ENCODE peak calls at places on chromosomes 12 and 14, in seven cellular contexts. Z is gastrocnemius medialis, W is Peyer's patch, H is tibial nerve, C is prostate gland, N is esophagus squamous epithelium, V is transverse colon. O is an unnamed sample.
A peak's percentile ranks its signal among the peaks of the same experiment; 100 is the strongest.

GRCh38 chr12:111209779-111210178 is 159.1 kb downstream of the PHETA1 start:
- DNase-seq in Z (no peak), W (no peak), H (no peak), C (no peak), N (no peak), V (no peak), O (no peak)

GRCh38 chr14:77200406-77200985 is 18.9 kb downstream of the TMEM63C start:
- DNase-seq in Z (no peak), W (no peak), H (no peak), C (no peak), N (no peak), V (no peak), O (no peak)

GRCh38 chr12:106093246-106093645 is 45.5 kb downstream of the NUAK1 start:
- DNase-seq in Z (no peak), W (no peak), H (no peak), C (no peak), N (no peak), V (no peak), O (no peak)

GRCh38 chr14:35883677-35884293 is 57.6 kb downstream of the BRMS1L start:
- DNase-seq in Z (no peak), W (no peak), H (peak; percentile 34), C (no peak), N (no peak), V (peak; percentile 29), O (peak; percentile 37)

GRCh38 chr12:76199808-76200207 is 115.3 kb upstream of the NAP1L1 start:
- DNase-seq in Z (no peak), W (no peak), H (no peak), C (no peak), N (no peak), V (no peak), O (peak; percentile 6)

GRCh38 chr12:54935235-54935951 is 49.2 kb downstream of the TESPA1 start:
- DNase-seq in Z (no peak), W (no peak), H (no peak), C (peak; percentile 42), N (no peak), V (no peak), O (no peak)

GRCh38 chr12:94309348-94309747 is 150.3 kb downstream of the CEP83 start:
- DNase-seq in Z (no peak), W (no peak), H (no peak), C (no peak), N (no peak), V (no peak), O (no peak)

GRCh38 chr14:101017806-101018560 is 114.5 kb upstream of the RTL1 start:
- DNase-seq in Z (no peak), W (no peak), H (no peak), C (no peak), N (no peak), V (peak; percentile 1), O (peak; percentile 4)

GRCh38 chr12:89833337-89834252 is 125.0 kb upstream of the ATP2B1 start:
- DNase-seq in Z (no peak), W (no peak), H (no peak), C (no peak), N (no peak), V (no peak), O (no peak)

DNA sequence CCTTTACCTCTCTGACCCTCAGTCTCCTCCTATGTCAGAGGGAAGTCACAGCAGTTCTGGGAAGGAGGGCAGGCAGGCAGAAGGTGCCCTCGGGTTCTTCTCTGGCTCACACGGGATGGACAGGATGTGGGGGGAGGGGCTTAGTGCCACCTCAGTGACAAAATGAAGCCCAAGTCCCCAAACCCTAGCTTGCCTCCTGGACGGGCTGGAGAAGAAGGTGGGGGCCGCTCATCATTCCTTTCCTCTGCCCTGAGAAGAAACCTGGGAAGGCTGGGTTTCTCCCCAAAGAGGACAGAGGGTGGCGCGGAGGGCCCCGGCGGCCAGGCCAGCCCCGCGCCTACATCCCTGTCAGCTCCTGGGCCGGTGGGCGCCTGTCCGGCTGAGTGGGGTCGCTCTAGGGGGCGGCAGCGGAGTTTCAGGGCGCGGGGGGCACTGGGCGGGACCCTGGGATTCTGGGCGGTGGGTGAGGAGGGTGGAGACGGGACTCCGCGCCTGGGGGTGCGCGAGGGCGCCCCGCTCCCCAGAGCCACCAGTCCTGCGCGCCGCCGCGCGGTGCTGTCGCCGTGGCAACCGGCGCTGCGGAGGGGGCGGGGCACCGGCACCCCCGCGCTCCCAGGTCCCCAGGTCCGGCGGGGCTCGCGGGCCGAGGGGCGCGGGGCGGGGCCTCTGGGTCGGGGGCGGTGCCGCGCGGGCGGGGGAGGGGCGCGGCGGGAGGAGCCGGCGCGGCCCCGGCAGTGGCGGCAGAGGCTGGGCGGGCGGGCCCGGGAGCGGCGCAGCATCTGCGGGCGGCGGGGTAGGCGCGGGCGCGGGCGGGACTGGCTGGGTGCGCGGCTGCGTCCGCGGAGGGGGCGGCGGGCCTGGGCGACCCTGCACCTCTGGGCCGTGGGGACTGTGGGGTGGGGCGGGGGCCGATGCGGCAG is at the start of gene TMEM121:
- DNase-seq in Z (no peak), W (no peak), H (no peak), C (no peak), N (no peak), V (peak; percentile 22), O (peak; percentile 30)
- H3K4me3 ChIP-seq in Z (peak within 1 kb of the TSS; percentile 86), W (peak within 1 kb of the TSS; percentile 67), H (peak within 1 kb of the TSS; percentile 51), C (peak within 1 kb of the TSS; percentile 46), N (peak within 1 kb of the TSS; percentile 35), V (peak within 1 kb of the TSS; percentile 61), O (peak within 1 kb of the TSS; percentile 24)

DNA sequence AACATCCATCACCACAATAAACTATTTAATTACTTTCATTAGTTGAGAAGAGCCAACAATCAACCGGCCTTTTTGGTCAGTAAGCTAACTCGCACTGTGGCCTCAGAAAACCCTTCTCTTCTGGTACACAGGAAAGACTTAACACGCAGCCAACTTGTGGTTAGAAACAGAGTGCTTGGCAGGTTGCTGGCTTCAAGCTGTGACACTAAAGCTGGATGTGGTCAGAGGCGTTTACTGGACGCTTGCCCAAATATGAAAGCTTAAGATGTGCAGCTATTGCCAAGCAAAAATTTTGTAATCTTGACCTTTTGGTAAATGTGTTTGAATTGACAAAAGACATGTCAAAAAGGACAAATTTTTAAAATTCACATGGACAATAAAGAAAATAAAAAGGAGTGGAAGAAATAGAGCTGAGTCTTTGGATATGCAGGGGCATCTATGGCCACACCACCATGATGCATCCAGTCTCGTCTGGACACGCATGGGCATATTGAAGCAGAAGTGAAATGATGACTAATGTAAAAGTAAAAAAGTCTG is 2.6 kb upstream of the KLRK1 start:
- DNase-seq in Z (peak; percentile 59), W (peak; percentile 31), H (peak; percentile 74), C (peak; percentile 66), N (no peak), V (peak; percentile 30), O (peak; percentile 73)
- TF ChIP-seq POLR2A in Z (no peak), W (no peak), H (no peak), C (no peak), N (no peak), V (no peak), O (no peak)

GRCh38 chr12:98895086-98895651 is 250.1 kb downstream of the APAF1 start:
- DNase-seq in Z (no peak), W (no peak), H (no peak), C (no peak), N (no peak), V (no peak), O (peak; percentile 3)
- H3K4me3 ChIP-seq in Z (peak overlapping the region; percentile 26), W (no peak overlapping the region), H (no peak overlapping the region), C (peak overlapping the region; percentile 25), N (no peak overlapping the region), V (peak overlapping the region; percentile 11), O (peak overlapping the region; percentile 16)

GRCh38 chr12:19440019-19440858 is 947 bp downstream of the AEBP2 start:
- DNase-seq in Z (peak; percentile 21), W (peak; percentile 57), H (peak; percentile 35), C (peak; percentile 33), N (peak; percentile 13), V (peak; percentile 57), O (peak; percentile 41)
- TF ChIP-seq POLR2A in Z (peak; percentile 5), W (no peak), H (no peak), C (peak; percentile 9), N (no peak), V (peak; percentile 22), O (no peak)

DNA sequence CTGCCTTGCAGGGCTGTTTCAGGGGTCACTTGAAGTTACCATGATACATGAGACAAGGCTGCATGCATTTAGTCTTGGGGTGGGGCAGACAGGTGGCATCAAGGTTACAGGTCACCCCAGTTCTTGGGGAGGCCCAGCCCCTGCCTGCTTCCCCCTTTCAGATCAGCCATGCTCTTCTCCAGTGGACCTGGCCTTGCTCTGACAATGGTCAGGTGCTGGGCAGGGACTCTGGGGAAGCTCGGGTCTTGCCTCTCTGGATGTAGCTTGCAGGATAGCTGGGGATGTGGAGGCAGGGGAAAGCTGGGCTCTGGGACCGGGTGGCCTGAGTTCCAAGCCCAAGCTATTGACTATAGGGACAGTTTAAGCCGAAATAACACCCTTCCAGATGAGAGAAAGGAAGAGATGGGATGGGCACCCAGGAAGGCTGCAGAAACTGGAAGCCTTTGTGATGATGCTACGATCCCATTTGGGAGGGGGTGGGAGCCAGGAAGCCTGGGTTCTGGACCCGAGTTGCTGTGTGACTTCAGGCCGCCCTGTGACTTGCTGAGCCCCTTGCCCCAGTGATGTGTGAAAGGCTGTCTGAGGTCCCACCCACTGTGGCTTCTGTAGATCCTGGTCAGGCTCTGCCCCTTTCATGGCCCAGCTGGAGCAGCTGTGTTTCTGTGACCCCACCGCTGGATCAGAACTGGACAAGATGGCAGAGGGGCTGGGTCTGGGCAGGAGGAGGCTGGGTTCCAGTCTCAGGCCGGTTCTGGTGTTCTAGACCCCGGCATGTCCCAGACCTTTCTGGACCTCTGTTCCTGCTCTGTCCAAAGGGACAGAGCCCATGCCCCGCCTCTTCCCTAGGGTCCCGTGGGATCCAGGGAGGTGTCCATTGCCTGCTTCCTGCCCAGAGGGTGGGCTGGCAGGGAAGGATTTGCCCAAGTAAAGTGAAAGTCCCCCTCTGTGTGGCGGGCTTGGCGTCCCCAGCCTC is 2.1 kb downstream of the TNFAIP2 start:
- DNase-seq in Z (no peak), W (no peak), H (no peak), C (no peak), N (no peak), V (no peak), O (no peak)
- H3K4me3 ChIP-seq in Z (no peak overlapping the region), W (no peak overlapping the region), H (no peak overlapping the region), C (no peak overlapping the region), N (no peak overlapping the region), V (no peak overlapping the region), O (no peak overlapping the region)

GRCh38 chr14:54579606-54580005 is 12.7 kb downstream of the SAMD4A start:
- DNase-seq in Z (no peak), W (no peak), H (no peak), C (no peak), N (no peak), V (no peak), O (no peak)
- TF ChIP-seq POLR2A in Z (no peak), W (no peak), H (no peak), C (no peak), N (no peak), V (no peak), O (no peak)